ENCODE peak calls at places on chromosomes 5 and 9, in seven cellular contexts. K, E, Z, H, Y, F and C are unnamed samples.
A peak's percentile ranks its signal among the peaks of the same experiment; 100 is the strongest.

GRCh38 chr9:76654051-76654461 is 110.2 kb upstream of the PCA3 start:
- DNase-seq in F (no peak), K (no peak), E (peak; percentile 59), Z (no peak), Y (no peak), H (no peak), C (peak; percentile 61)

GRCh38 chr5:178941361-178941760 is 363 bp downstream of the ZNF454 start:
- DNase-seq in K (no peak), F (no peak), H (no peak), Y (no peak), Z (no peak), E (no peak), C (no peak)

GRCh38 chr5:128052764-128053163 is 30.8 kb upstream of the SLC12A2 start:
- DNase-seq in F (no peak), K (no peak), Y (no peak), E (no peak), H (no peak), Z (no peak), C (no peak)

GRCh38 chr9:93651521-93651950 is 75.2 kb downstream of the PHF2 start:
- DNase-seq in K (no peak), F (no peak), H (no peak), Y (no peak), E (no peak), Z (no peak), C (no peak)

GRCh38 chr5:77640577-77641396 is 2.3 kb upstream of the OTP start:
- DNase-seq in Z (no peak), F (no peak), Y (no peak), K (no peak), E (no peak), H (no peak), C (no peak)

GRCh38 chr9:111161015-111161415 is 122.7 kb upstream of the LPAR1 start:
- DNase-seq in Y (no peak), K (peak; percentile 65), F (no peak), Z (no peak), H (no peak), E (peak; percentile 97), C (peak; percentile 55)

GRCh38 chr9:108953983-108954574 is 19.9 kb downstream of the ABITRAM start:
- DNase-seq in Z (peak; percentile 55), H (peak; percentile 74), K (peak; percentile 34), Y (no peak), F (peak; percentile 1), E (peak; percentile 64), C (peak; percentile 77)

GRCh38 chr5:52709171-52709925 is 78.4 kb upstream of the ITGA1 start:
- DNase-seq in F (no peak), H (no peak), Y (no peak), K (peak; percentile 50), Z (no peak), E (peak; percentile 65), C (peak; percentile 30)

GRCh38 chr5:145554399-145554798 is 280.7 kb downstream of the PRELID2 start:
- DNase-seq in F (no peak), Z (peak; percentile 8), H (peak; percentile 52), E (peak; percentile 75), K (peak; percentile 68), Y (no peak), C (peak; percentile 51)

GRCh38 chr9:136293476-136294077 is 10.3 kb downstream of the CCDC187 start:
- DNase-seq in F (no peak), Y (no peak), E (no peak), H (no peak), K (no peak), Z (no peak), C (no peak)

GRCh38 chr5:3886521-3887461 is 291.2 kb downstream of the IRX1 start:
- DNase-seq in Z (no peak), E (no peak), K (no peak), H (no peak), Y (no peak), F (no peak), C (no peak)